ENCODE peak calls at places on chromosome 17, in ten cellular contexts. V, O, T, M, Q, F, R, A, P and E are unnamed samples.
A peak's percentile ranks its signal among the peaks of the same experiment; 100 is the strongest.

GRCh38 chr17:78962345-78962983 is 17.3 kb downstream of the LGALS3BP start:
- DNase-seq in V (peak; percentile 28), O (no peak), T (no peak), M (no peak), Q (peak; percentile 37), F (no peak), R (no peak), A (no peak), P (no peak), E (no peak)

GRCh38 chr17:9410285-9410684 is 165.3 kb downstream of the STX8 start:
- DNase-seq in V (no peak), O (no peak), T (no peak), M (no peak), Q (no peak), F (no peak), R (no peak), A (no peak), P (no peak), E (no peak)

GRCh38 chr17:19383681-19384470 is 3.1 kb downstream of the MFAP4 start:
- DNase-seq in V (no peak), O (no peak), T (no peak), M (no peak), Q (no peak), F (peak; percentile 56), R (no peak), A (peak; percentile 44), P (peak; percentile 35), E (no peak)

GRCh38 chr17:8555062-8555461 is 75.5 kb downstream of the MYH10 start:
- DNase-seq in V (no peak), O (peak; percentile 17), T (no peak), M (no peak), Q (no peak), F (no peak), R (no peak), A (no peak), P (no peak), E (no peak)

GRCh38 chr17:8189041-8189710 is 804 bp downstream of the BORCS6 start:
- DNase-seq in V (no peak), O (no peak), T (no peak), M (peak; percentile 11), Q (peak; percentile 58), F (no peak), R (peak; percentile 59), A (no peak), P (no peak), E (no peak)

GRCh38 chr17:30550512-30551273 is 73.5 kb downstream of the GOSR1 start:
- DNase-seq in V (no peak), O (peak; percentile 11), T (no peak), M (no peak), Q (peak; percentile 69), F (no peak), R (no peak), A (peak; percentile 49), P (no peak), E (no peak)

GRCh38 chr17:65627892-65628622 is 66.6 kb upstream of the AXIN2 start:
- DNase-seq in V (no peak), O (peak; percentile 25), T (no peak), M (peak; percentile 85), Q (no peak), F (peak; percentile 56), R (no peak), A (peak; percentile 24), P (no peak), E (no peak)

GRCh38 chr17:67245694-67246397 is 850 bp upstream of the HELZ start:
- DNase-seq in V (peak; percentile 90), O (peak; percentile 18), T (peak; percentile 11), M (peak; percentile 4), Q (peak; percentile 60), F (no peak), R (peak; percentile 59), A (no peak), P (peak; percentile 67), E (peak; percentile 57)

GRCh38 chr17:77437747-77438146 is 297.0 kb downstream of the SEC14L1 start:
- DNase-seq in V (no peak), O (no peak), T (no peak), M (no peak), Q (peak; percentile 83), F (no peak), R (no peak), A (no peak), P (no peak), E (no peak)

GRCh38 chr17:77438241-77439204 is 297.8 kb downstream of the SEC14L1 start:
- DNase-seq in V (no peak), O (no peak), T (no peak), M (no peak), Q (peak; percentile 74), F (no peak), R (no peak), A (no peak), P (no peak), E (no peak)

GRCh38 chr17:77441130-77441920 is 300.6 kb downstream of the SEC14L1 start:
- DNase-seq in V (no peak), O (no peak), T (no peak), M (no peak), Q (peak; percentile 97), F (no peak), R (no peak), A (peak; percentile 40), P (peak; percentile 88), E (peak; percentile 63)

GRCh38 chr17:77440571-77440981 is 299.8 kb downstream of the SEC14L1 start:
- DNase-seq in V (no peak), O (no peak), T (no peak), M (no peak), Q (peak; percentile 90), F (no peak), R (no peak), A (no peak), P (no peak), E (no peak)

DNA sequence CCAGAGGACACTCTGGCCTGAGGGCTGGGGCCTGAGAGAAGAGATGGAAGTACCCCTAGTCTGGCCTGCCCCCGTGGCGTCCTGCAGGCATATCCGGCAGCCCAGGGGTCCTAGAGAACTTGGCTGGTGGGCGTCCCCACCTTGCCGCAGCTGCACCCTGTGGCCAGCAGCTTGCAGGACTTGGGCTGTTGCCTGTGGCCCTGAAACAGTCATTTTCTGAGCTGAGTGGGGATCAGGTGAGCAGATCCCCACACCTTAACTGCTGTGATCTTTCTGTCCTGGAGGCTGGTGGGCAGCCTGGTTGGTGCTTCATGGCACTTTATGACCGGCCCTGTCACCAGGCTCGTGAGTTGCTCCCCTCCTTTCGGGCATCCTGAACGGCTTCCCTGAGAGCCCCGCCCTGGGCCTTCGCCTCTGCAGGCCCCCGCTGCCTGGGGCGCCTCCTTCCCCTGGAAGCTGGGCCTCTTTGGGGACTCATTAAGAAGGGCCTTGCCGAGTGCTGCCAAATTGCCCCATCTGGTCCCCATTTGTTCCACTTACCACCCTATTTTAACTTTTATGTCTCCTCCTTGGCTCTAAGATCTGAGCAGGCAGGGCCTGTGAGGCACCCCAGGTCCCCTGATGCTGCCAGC is 298.7 kb downstream of the SEC14L1 start:
- DNase-seq in V (no peak), O (no peak), T (no peak), M (no peak), Q (peak; percentile 80), F (no peak), R (no peak), A (no peak), P (no peak), E (no peak)
- H3K27ac ChIP-seq in V (no peak overlapping the region), O (peak overlapping the region; percentile 70), T (no peak overlapping the region), M (peak overlapping the region; percentile 43), Q (peak overlapping the region; percentile 100), F (peak overlapping the region; percentile 18), R (peak overlapping the region; percentile 56), A (no peak overlapping the region), P (peak overlapping the region; percentile 29), E (peak overlapping the region; percentile 98)

GRCh38 chr17:82031303-82031884 is at the start of gene RAC3:
- DNase-seq in V (no peak), O (no peak), T (no peak), M (no peak), Q (peak; percentile 68), F (no peak), R (no peak), A (peak; percentile 41), P (no peak), E (no peak)

GRCh38 chr17:82029990-82030469 is 1.4 kb upstream of the RAC3 start:
- DNase-seq in V (peak; percentile 67), O (no peak), T (no peak), M (no peak), Q (no peak), F (no peak), R (no peak), A (no peak), P (no peak), E (no peak)

GRCh38 chr17:82030470-82031302 is 792 bp upstream of the RAC3 start:
- DNase-seq in V (peak; percentile 97), O (peak; percentile 74), T (peak; percentile 82), M (peak; percentile 83), Q (peak; percentile 91), F (peak; percentile 77), R (peak; percentile 89), A (peak; percentile 91), P (peak; percentile 85), E (peak; percentile 76)

GRCh38 chr17:82033359-82034085 is 2.0 kb downstream of the RAC3 start:
- DNase-seq in V (no peak), O (no peak), T (no peak), M (no peak), Q (no peak), F (no peak), R (no peak), A (no peak), P (no peak), E (no peak)

DNA sequence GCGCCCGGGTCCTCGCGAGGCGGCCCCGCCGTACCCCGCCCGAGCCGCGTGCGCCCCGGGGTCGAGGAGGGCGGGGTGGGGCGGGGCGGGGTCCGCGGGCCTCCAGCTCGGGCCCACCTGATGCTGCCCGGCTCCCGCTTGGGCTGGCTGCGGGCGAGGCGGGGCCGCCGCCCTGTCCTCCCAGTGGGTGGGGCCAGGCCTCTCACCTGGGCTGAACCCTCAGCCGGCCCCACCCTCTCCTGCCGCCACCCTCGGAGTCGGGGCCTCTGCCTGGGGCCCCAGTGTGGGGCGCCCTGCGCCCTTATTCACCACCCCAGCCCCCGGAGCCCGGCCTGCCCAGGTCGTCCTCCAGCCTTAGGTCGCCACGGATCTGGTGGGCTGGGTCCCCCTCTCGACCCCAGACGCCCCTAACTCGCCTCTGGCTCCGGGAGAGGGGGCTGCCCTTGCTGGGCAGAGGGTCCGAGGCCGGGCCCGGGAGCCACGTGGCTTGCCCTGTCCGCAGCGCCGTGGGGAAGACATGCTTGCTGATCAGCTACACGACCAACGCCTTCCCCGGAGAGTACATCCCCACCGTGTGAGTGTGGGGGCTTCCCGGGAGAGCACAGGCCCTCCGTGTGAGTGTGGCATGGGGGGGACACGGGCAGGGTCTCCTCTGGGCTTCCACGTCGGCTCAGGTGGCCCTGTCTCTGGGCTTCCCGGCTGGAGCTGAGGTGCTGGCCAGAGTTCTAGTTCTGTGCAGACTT is 578 bp downstream of the RAC3 start:
- DNase-seq in V (peak; percentile 91), O (peak; percentile 53), T (no peak), M (peak; percentile 63), Q (peak; percentile 76), F (no peak), R (no peak), A (no peak), P (no peak), E (peak; percentile 54)
- H3K27ac ChIP-seq in V (no peak overlapping the region), O (peak overlapping the region; percentile 82), T (no peak overlapping the region), M (peak overlapping the region; percentile 67), Q (no peak overlapping the region), F (no peak overlapping the region), R (no peak overlapping the region), A (no peak overlapping the region), P (peak overlapping the region; percentile 61), E (no peak overlapping the region)

DNA sequence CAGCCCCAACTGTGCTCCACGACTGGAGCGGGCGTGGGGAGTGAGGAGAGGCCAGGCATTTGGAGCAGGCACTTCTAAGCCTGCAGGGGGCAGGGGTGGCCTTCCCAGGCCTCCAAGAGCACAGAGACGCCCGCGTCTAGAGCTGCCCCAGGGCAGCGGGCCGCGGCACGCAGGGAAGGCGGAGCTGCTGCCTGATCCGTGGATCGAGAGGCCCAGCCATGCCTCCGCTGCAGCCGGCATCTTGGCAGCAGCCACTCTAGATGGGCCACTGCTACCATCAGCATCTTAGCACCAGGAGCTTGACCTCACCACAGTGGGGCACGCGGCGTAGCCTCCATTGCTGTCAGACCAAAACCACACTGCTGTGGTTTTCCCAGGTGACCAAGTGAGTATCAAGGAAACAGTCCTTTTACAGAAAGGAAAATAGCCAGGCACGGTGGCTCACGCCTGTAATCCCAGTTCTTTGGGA is 20.4 kb upstream of the WDR45B start:
- DNase-seq in V (peak; percentile 91), O (peak; percentile 60), T (peak; percentile 54), M (peak; percentile 62), Q (peak; percentile 88), F (no peak), R (peak; percentile 80), A (peak; percentile 51), P (peak; percentile 59), E (no peak)
- H3K27ac ChIP-seq in V (no peak overlapping the region), O (no peak overlapping the region), T (no peak overlapping the region), M (no peak overlapping the region), Q (no peak overlapping the region), F (peak overlapping the region; percentile 92), R (peak overlapping the region; percentile 44), A (no peak overlapping the region), P (no peak overlapping the region), E (no peak overlapping the region)

DNA sequence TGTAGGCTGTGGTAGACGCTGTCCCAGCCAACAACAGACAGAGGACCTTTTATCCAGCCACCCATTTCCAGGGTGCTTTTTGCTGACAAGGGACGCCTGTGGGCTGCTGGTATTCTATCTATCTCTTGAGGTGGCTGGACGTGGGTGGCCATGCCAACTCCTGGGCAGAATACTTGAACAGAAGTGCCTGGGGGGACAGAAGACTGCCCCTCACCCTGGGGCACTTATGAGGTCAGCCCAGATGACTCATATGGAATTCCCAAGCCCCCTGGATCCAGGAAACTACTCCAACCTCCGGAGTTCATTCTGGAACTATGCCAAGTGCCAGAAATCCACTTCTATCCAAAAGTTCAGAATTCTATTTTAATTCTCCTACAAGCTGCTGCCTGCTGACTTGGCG is 61.3 kb downstream of the CDRT4 start:
- DNase-seq in V (no peak), O (no peak), T (no peak), M (no peak), Q (no peak), F (no peak), R (no peak), A (peak; percentile 40), P (no peak), E (no peak)
- H3K27ac ChIP-seq in V (no peak overlapping the region), O (no peak overlapping the region), T (no peak overlapping the region), M (no peak overlapping the region), Q (no peak overlapping the region), F (no peak overlapping the region), R (no peak overlapping the region), A (no peak overlapping the region), P (no peak overlapping the region), E (no peak overlapping the region)